ENCODE peak calls at places on chromosome 11, in four cellular contexts. C is HEK293T, I is H9, P is GM23248. U is an unnamed sample.

GRCh38 chr11:120172921-120173705 is 35.2 kb upstream of the TRIM29 start:
- DNase-seq in I (no peak), C (peak), P (no peak), U (no peak)

GRCh38 chr11:2678396-2678795 is 21.4 kb downstream of the KCNQ1OT1 start:
- DNase-seq in I (no peak), P (no peak), C (no peak), U (no peak)

GRCh38 chr11:86511086-86511551 is 136.4 kb downstream of the CCDC81 start:
- DNase-seq in C (no peak), P (peak), I (no peak), U (no peak)

GRCh38 chr11:81915045-81915444 is 818.6 kb downstream of the FAM181B start:
- DNase-seq in P (no peak), I (no peak), C (no peak), U (no peak)

GRCh38 chr11:2555376-2555775 is 110.6 kb downstream of the KCNQ1 start:
- DNase-seq in I (no peak), C (no peak), P (no peak), U (no peak)

GRCh38 chr11:35487532-35488078 is 37.8 kb downstream of the PAMR1 start:
- DNase-seq in C (peak), P (peak), I (peak), U (peak)

GRCh38 chr11:130719516-130719915 is 196.8 kb downstream of the SNX19 start:
- DNase-seq in I (no peak), P (peak), C (no peak), U (no peak)

GRCh38 chr11:92978226-92979111 is 9.0 kb downstream of the MTNR1B start:
- DNase-seq in C (no peak), P (peak), I (no peak), U (no peak)

GRCh38 chr11:88555829-88556202 is 218.3 kb upstream of the CTSC start:
- DNase-seq in I (no peak), C (no peak), P (peak), U (no peak)

GRCh38 chr11:13687271-13687670 is 18.8 kb downstream of the FAR1 start:
- DNase-seq in C (no peak), P (no peak), I (no peak), U (peak)

GRCh38 chr11:1075341-1075911 is 752 bp downstream of the MUC2 start:
- DNase-seq in P (no peak), C (no peak), I (no peak), U (no peak)

GRCh38 chr11:107619926-107620325 is 29.0 kb downstream of the ELMOD1 start:
- DNase-seq in P (peak), C (no peak), I (no peak), U (no peak)

GRCh38 chr11:75195164-75195962 is 44.5 kb downstream of the SLCO2B1 start:
- DNase-seq in I (no peak), P (no peak), C (no peak), U (no peak)

GRCh38 chr11:125167292-125167953 is 2.9 kb downstream of the PKNOX2 start:
- DNase-seq in P (no peak), I (no peak), C (peak), U (peak)

GRCh38 chr11:17354070-17354924 is 2.7 kb downstream of the NCR3LG1 start:
- DNase-seq in P (peak), C (peak), I (peak), U (peak)

GRCh38 chr11:62792193-62792575 is 378 bp upstream of the TMEM223 start:
- DNase-seq in P (no peak), C (no peak), I (peak), U (peak)

GRCh38 chr11:19935507-19935906 is 222.9 kb downstream of the NAV2 start:
- DNase-seq in I (peak), P (peak), C (no peak), U (peak)

GRCh38 chr11:11628651-11629050 is 6.8 kb upstream of the GALNT18 start:
- DNase-seq in C (no peak), I (no peak), P (no peak), U (peak)

GRCh38 chr11:95156133-95156731 is 66.6 kb downstream of the ENDOD1 start:
- DNase-seq in C (no peak), I (peak), P (no peak), U (peak)

GRCh38 chr11:46050065-46050464 is 71.2 kb downstream of the PHF21A start:
- DNase-seq in I (peak), C (no peak), P (peak), U (peak)

GRCh38 chr11:106276859-106277436 is 199.5 kb downstream of the AASDHPPT start:
- DNase-seq in C (no peak), I (peak), P (no peak), U (peak)

GRCh38 chr11:76512851-76513653 is 68.2 kb downstream of the EMSY start:
- DNase-seq in C (no peak), I (no peak), P (peak), U (peak)

GRCh38 chr11:119284344-119285157 is 32.4 kb downstream of the MCAM start:
- DNase-seq in I (no peak), C (peak), P (peak), U (peak)

GRCh38 chr11:83292709-83293435 is 6.7 kb upstream of the CCDC90B start:
- DNase-seq in I (peak), C (peak), P (peak), U (peak)

GRCh38 chr11:63510360-63511130 is 4.7 kb downstream of the LGALS12 start:
- DNase-seq in I (no peak), C (no peak), P (peak), U (no peak)

GRCh38 chr11:129593098-129593497 is 217.4 kb downstream of the BARX2 start:
- DNase-seq in P (no peak), I (no peak), C (no peak), U (peak)

GRCh38 chr11:32312206-32312817 is 123.0 kb downstream of the WT1 start:
- DNase-seq in C (no peak), I (no peak), P (peak), U (no peak)

GRCh38 chr11:45354976-45355705 is 69.0 kb upstream of the SYT13 start:
- DNase-seq in C (peak), P (peak), I (peak), U (peak)

GRCh38 chr11:28671326-28671725 is 563.1 kb downstream of the METTL15 start:
- DNase-seq in I (no peak), C (no peak), P (no peak), U (no peak)

GRCh38 chr11:8839957-8840945 is 70.7 kb upstream of the AKIP1 start:
- DNase-seq in C (no peak), I (peak), P (peak), U (peak)

GRCh38 chr11:85742873-85743275 is 56.9 kb upstream of the CCDC89 start:
- DNase-seq in P (no peak), C (no peak), I (no peak), U (no peak)

GRCh38 chr11:76903325-76903724 is 42.6 kb downstream of the ACER3 start:
- DNase-seq in C (no peak), I (peak), P (no peak), U (peak)

U was measured in GM23338.